ENCODE peak calls at places on chromosomes 1 and 21, in seven cellular contexts. C is neural crest cell, S is kidney, J is T follicular helper cell, G is NCI-H748 treated with DMSO at 0.1 percent for 48 hours, Y is ACHN, Z is endothelial cell. P is an unnamed sample.

GRCh38 chr1:30684881-30685795 is 38.2 kb downstream of the MATN1 start:
- DNase-seq in C (peak), S (peak), J (no peak), G (peak), Y (no peak), Z (peak), P (no peak)

GRCh38 chr21:26491663-26492062 is 81.4 kb downstream of the CYYR1 start:
- DNase-seq in C (no peak), S (no peak), J (no peak), G (no peak), Y (no peak), Z (no peak), P (no peak)

GRCh38 chr1:227778401-227778947 is 37.0 kb upstream of the PRSS38 start:
- DNase-seq in C (no peak), S (no peak), J (no peak), G (no peak), Y (no peak), Z (no peak), P (no peak)

GRCh38 chr21:36709030-36709867 is 10.3 kb downstream of the SIM2 start:
- DNase-seq in C (no peak), S (no peak), J (no peak), G (no peak), Y (no peak), Z (no peak), P (no peak)

GRCh38 chr1:4006676-4007374 is 106.8 kb upstream of the C1orf174 start:
- DNase-seq in C (no peak), S (no peak), J (no peak), G (no peak), Y (no peak), Z (no peak), P (no peak)

GRCh38 chr1:76237201-76237600 is 162.7 kb downstream of the ST6GALNAC3 start:
- DNase-seq in C (no peak), S (no peak), J (no peak), G (no peak), Y (no peak), Z (no peak), P (no peak)

GRCh38 chr1:224432672-224433040 is 1.9 kb downstream of the WDR26 start:
- DNase-seq in C (no peak), S (no peak), J (no peak), G (no peak), Y (no peak), Z (no peak), P (peak)

GRCh38 chr1:164725401-164725800 is 166.4 kb downstream of the PBX1 start:
- DNase-seq in C (no peak), S (no peak), J (no peak), G (no peak), Y (no peak), Z (no peak), P (no peak)